ENCODE peak calls at places on chromosomes 2 and 18, in eight cellular contexts. One of them, this sample, is unnamed.

GRCh38 chr2:10225291-10226031 is 77.2 kb upstream of the HPCAL1 start:
- DNase-seq in colonic mucosa: no peak
- DNase-seq in neuronal stem cell: peak; percentile 20
- DNase-seq in GM23248: no peak
- DNase-seq in IMR-90: no peak
- DNase-seq in PC-3: no peak
- DNase-seq in H9: peak; percentile 56
- DNase-seq in mammary epithelial cell: no peak
- DNase-seq in this sample: no peak

GRCh38 chr2:61380120-61380881 is 90.6 kb downstream of the USP34 start:
- DNase-seq in mammary epithelial cell: no peak
- DNase-seq in neuronal stem cell: no peak
- DNase-seq in colonic mucosa: no peak
- DNase-seq in PC-3: no peak
- DNase-seq in H9: no peak
- DNase-seq in GM23248: no peak
- DNase-seq in IMR-90: peak; percentile 59
- DNase-seq in this sample: no peak

GRCh38 chr2:168469281-168469988 is 13.4 kb downstream of the CERS6 start:
- DNase-seq in neuronal stem cell: no peak
- DNase-seq in mammary epithelial cell: no peak
- DNase-seq in PC-3: no peak
- DNase-seq in colonic mucosa: no peak
- DNase-seq in IMR-90: no peak
- DNase-seq in H9: no peak
- DNase-seq in GM23248: no peak
- DNase-seq in this sample: peak; percentile 60

GRCh38 chr18:73577365-73577764 is 570.3 kb downstream of the FBXO15 start:
- DNase-seq in IMR-90: peak; percentile 69
- DNase-seq in mammary epithelial cell: no peak
- DNase-seq in PC-3: no peak
- DNase-seq in colonic mucosa: no peak
- DNase-seq in GM23248: peak; percentile 68
- DNase-seq in H9: no peak
- DNase-seq in neuronal stem cell: no peak
- DNase-seq in this sample: no peak

GRCh38 chr2:217573565-217573964 is 429.2 kb downstream of the TNS1 start:
- DNase-seq in PC-3: peak; percentile 64
- DNase-seq in IMR-90: peak; percentile 89
- DNase-seq in neuronal stem cell: no peak
- DNase-seq in H9: no peak
- DNase-seq in GM23248: peak; percentile 62
- DNase-seq in colonic mucosa: no peak
- DNase-seq in mammary epithelial cell: no peak
- DNase-seq in this sample: no peak

GRCh38 chr2:8851811-8852560 is 14.6 kb upstream of the KIDINS220 start:
- DNase-seq in H9: peak; percentile 43
- DNase-seq in IMR-90: no peak
- DNase-seq in GM23248: peak; percentile 76
- DNase-seq in PC-3: no peak
- DNase-seq in colonic mucosa: no peak
- DNase-seq in neuronal stem cell: no peak
- DNase-seq in mammary epithelial cell: no peak
- DNase-seq in this sample: no peak

GRCh38 chr18:14075196-14075595 is 57.0 kb downstream of the ZNF519 start:
- DNase-seq in IMR-90: no peak
- DNase-seq in neuronal stem cell: no peak
- DNase-seq in mammary epithelial cell: no peak
- DNase-seq in H9: no peak
- DNase-seq in GM23248: no peak
- DNase-seq in colonic mucosa: no peak
- DNase-seq in PC-3: peak; percentile 8
- DNase-seq in this sample: peak; percentile 56

GRCh38 chr2:239234826-239235175 is 166.0 kb downstream of the HDAC4 start:
- DNase-seq in GM23248: no peak
- DNase-seq in colonic mucosa: no peak
- DNase-seq in IMR-90: no peak
- DNase-seq in H9: no peak
- DNase-seq in mammary epithelial cell: no peak
- DNase-seq in PC-3: no peak
- DNase-seq in neuronal stem cell: no peak
- DNase-seq in this sample: no peak

GRCh38 chr2:164964744-164965143 is 9.4 kb upstream of the SLC38A11 start:
- DNase-seq in IMR-90: no peak
- DNase-seq in mammary epithelial cell: no peak
- DNase-seq in neuronal stem cell: no peak
- DNase-seq in PC-3: no peak
- DNase-seq in GM23248: no peak
- DNase-seq in H9: no peak
- DNase-seq in colonic mucosa: no peak
- DNase-seq in this sample: no peak

GRCh38 chr2:220228310-220229006 is 601.0 kb downstream of the SLC4A3 start:
- DNase-seq in neuronal stem cell: no peak
- DNase-seq in IMR-90: peak; percentile 99
- DNase-seq in colonic mucosa: no peak
- DNase-seq in PC-3: peak; percentile 96
- DNase-seq in GM23248: peak; percentile 97
- DNase-seq in H9: no peak
- DNase-seq in mammary epithelial cell: peak; percentile 91
- DNase-seq in this sample: no peak

GRCh38 chr2:160406591-160407392 is 86.8 kb downstream of the RBMS1 start:
- DNase-seq in colonic mucosa: peak; percentile 55
- DNase-seq in H9: no peak
- DNase-seq in GM23248: peak; percentile 84
- DNase-seq in neuronal stem cell: no peak
- DNase-seq in IMR-90: peak; percentile 80
- DNase-seq in mammary epithelial cell: peak; percentile 80
- DNase-seq in PC-3: peak; percentile 63
- DNase-seq in this sample: peak; percentile 74

GRCh38 chr18:50429207-50429948 is 54.5 kb downstream of the SKA1 start:
- DNase-seq in IMR-90: peak; percentile 12
- DNase-seq in PC-3: peak; percentile 38
- DNase-seq in mammary epithelial cell: no peak
- DNase-seq in H9: no peak
- DNase-seq in neuronal stem cell: no peak
- DNase-seq in GM23248: peak; percentile 47
- DNase-seq in colonic mucosa: no peak
- DNase-seq in this sample: peak; percentile 79

GRCh38 chr18:49784427-49785185 is 28.7 kb downstream of the ACAA2 start:
- DNase-seq in IMR-90: peak; percentile 18
- DNase-seq in mammary epithelial cell: no peak
- DNase-seq in PC-3: peak; percentile 23
- DNase-seq in neuronal stem cell: no peak
- DNase-seq in H9: no peak
- DNase-seq in colonic mucosa: no peak
- DNase-seq in GM23248: peak; percentile 77
- DNase-seq in this sample: no peak

GRCh38 chr2:166375736-166376487 is at the start of gene SCN9A:
- DNase-seq in H9: peak; percentile 92
- DNase-seq in colonic mucosa: peak; percentile 87
- DNase-seq in IMR-90: peak; percentile 72
- DNase-seq in GM23248: peak; percentile 85
- DNase-seq in PC-3: peak; percentile 92
- DNase-seq in mammary epithelial cell: peak; percentile 56
- DNase-seq in neuronal stem cell: peak; percentile 82
- DNase-seq in this sample: no peak

GRCh38 chr2:231800493-231801091 is 14.3 kb downstream of the COPS7B start:
- DNase-seq in PC-3: peak; percentile 39
- DNase-seq in mammary epithelial cell: no peak
- DNase-seq in GM23248: peak; percentile 69
- DNase-seq in H9: peak; percentile 48
- DNase-seq in colonic mucosa: peak; percentile 55
- DNase-seq in neuronal stem cell: peak; percentile 24
- DNase-seq in IMR-90: peak; percentile 29
- DNase-seq in this sample: peak; percentile 82

GRCh38 chr2:18435425-18436037 is 124.9 kb downstream of the RDH14 start:
- DNase-seq in PC-3: peak; percentile 82
- DNase-seq in mammary epithelial cell: peak; percentile 31
- DNase-seq in H9: no peak
- DNase-seq in IMR-90: peak; percentile 79
- DNase-seq in GM23248: peak; percentile 70
- DNase-seq in colonic mucosa: peak; percentile 42
- DNase-seq in neuronal stem cell: peak; percentile 53
- DNase-seq in this sample: peak; percentile 72

GRCh38 chr18:35193313-35193712 is 47.5 kb upstream of the ZNF397 start:
- DNase-seq in IMR-90: no peak
- DNase-seq in H9: no peak
- DNase-seq in PC-3: no peak
- DNase-seq in neuronal stem cell: no peak
- DNase-seq in mammary epithelial cell: no peak
- DNase-seq in GM23248: no peak
- DNase-seq in colonic mucosa: no peak
- DNase-seq in this sample: no peak

GRCh38 chr18:53780666-53781065 is 443.8 kb downstream of the MBD2 start:
- DNase-seq in mammary epithelial cell: no peak
- DNase-seq in neuronal stem cell: no peak
- DNase-seq in colonic mucosa: no peak
- DNase-seq in PC-3: no peak
- DNase-seq in IMR-90: no peak
- DNase-seq in GM23248: no peak
- DNase-seq in H9: no peak
- DNase-seq in this sample: no peak

GRCh38 chr18:23838233-23838632 is 149.0 kb downstream of the LAMA3 start:
- DNase-seq in GM23248: peak; percentile 36
- DNase-seq in PC-3: no peak
- DNase-seq in IMR-90: no peak
- DNase-seq in colonic mucosa: no peak
- DNase-seq in mammary epithelial cell: no peak
- DNase-seq in H9: no peak
- DNase-seq in neuronal stem cell: no peak
- DNase-seq in this sample: no peak

GRCh38 chr18:54946149-54946581 is 13.1 kb downstream of the CCDC68 start:
- DNase-seq in GM23248: peak; percentile 5
- DNase-seq in neuronal stem cell: no peak
- DNase-seq in H9: no peak
- DNase-seq in PC-3: peak; percentile 63
- DNase-seq in colonic mucosa: peak; percentile 91
- DNase-seq in IMR-90: peak; percentile 33
- DNase-seq in mammary epithelial cell: no peak
- DNase-seq in this sample: no peak

GRCh38 chr2:183927367-183928355 is 670.7 kb upstream of the ZNF804A start:
- DNase-seq in IMR-90: peak; percentile 12
- DNase-seq in PC-3: peak; percentile 82
- DNase-seq in colonic mucosa: no peak
- DNase-seq in H9: no peak
- DNase-seq in neuronal stem cell: no peak
- DNase-seq in GM23248: peak; percentile 36
- DNase-seq in mammary epithelial cell: peak; percentile 2
- DNase-seq in this sample: no peak

GRCh38 chr2:189854956-189855355 is 70.7 kb downstream of the PMS1 start:
- DNase-seq in colonic mucosa: no peak
- DNase-seq in mammary epithelial cell: no peak
- DNase-seq in GM23248: peak; percentile 63
- DNase-seq in IMR-90: peak; percentile 62
- DNase-seq in H9: no peak
- DNase-seq in neuronal stem cell: no peak
- DNase-seq in PC-3: no peak
- DNase-seq in this sample: no peak

GRCh38 chr18:5759169-5759568 is 136.2 kb downstream of the TMEM200C start:
- DNase-seq in neuronal stem cell: no peak
- DNase-seq in IMR-90: no peak
- DNase-seq in PC-3: no peak
- DNase-seq in H9: peak; percentile 46
- DNase-seq in GM23248: no peak
- DNase-seq in mammary epithelial cell: no peak
- DNase-seq in colonic mucosa: no peak
- DNase-seq in this sample: no peak

GRCh38 chr2:33443272-33443829 is 33.1 kb upstream of the RASGRP3 start:
- DNase-seq in GM23248: peak; percentile 70
- DNase-seq in PC-3: no peak
- DNase-seq in IMR-90: peak; percentile 78
- DNase-seq in mammary epithelial cell: no peak
- DNase-seq in colonic mucosa: no peak
- DNase-seq in H9: no peak
- DNase-seq in neuronal stem cell: no peak
- DNase-seq in this sample: no peak
- H3K9ac ChIP-seq in GM23248: no peak overlapping the region
- H3K9ac ChIP-seq in PC-3: no peak overlapping the region
- H3K9ac ChIP-seq in IMR-90: no peak overlapping the region
- H3K9ac ChIP-seq in mammary epithelial cell: no peak overlapping the region
- H3K9ac ChIP-seq in colonic mucosa: no peak overlapping the region
- H3K9ac ChIP-seq in H9: no peak overlapping the region
- H3K9ac ChIP-seq in neuronal stem cell: no peak overlapping the region
- H3K9ac ChIP-seq in this sample: no peak overlapping the region

GRCh38 chr2:20674309-20674965 is 7.5 kb downstream of the GDF7 start:
- DNase-seq in IMR-90: no peak
- DNase-seq in PC-3: no peak
- DNase-seq in H9: no peak
- DNase-seq in mammary epithelial cell: no peak
- DNase-seq in colonic mucosa: no peak
- DNase-seq in GM23248: no peak
- DNase-seq in neuronal stem cell: no peak
- DNase-seq in this sample: no peak
- H3K27ac ChIP-seq in IMR-90: no peak overlapping the region
- H3K27ac ChIP-seq in PC-3: no peak overlapping the region
- H3K27ac ChIP-seq in H9: no peak overlapping the region
- H3K27ac ChIP-seq in mammary epithelial cell: no peak overlapping the region
- H3K27ac ChIP-seq in colonic mucosa: no peak overlapping the region
- H3K27ac ChIP-seq in GM23248: no peak overlapping the region
- H3K27ac ChIP-seq in neuronal stem cell: no peak overlapping the region
- H3K27ac ChIP-seq in this sample: no peak overlapping the region

DNA sequence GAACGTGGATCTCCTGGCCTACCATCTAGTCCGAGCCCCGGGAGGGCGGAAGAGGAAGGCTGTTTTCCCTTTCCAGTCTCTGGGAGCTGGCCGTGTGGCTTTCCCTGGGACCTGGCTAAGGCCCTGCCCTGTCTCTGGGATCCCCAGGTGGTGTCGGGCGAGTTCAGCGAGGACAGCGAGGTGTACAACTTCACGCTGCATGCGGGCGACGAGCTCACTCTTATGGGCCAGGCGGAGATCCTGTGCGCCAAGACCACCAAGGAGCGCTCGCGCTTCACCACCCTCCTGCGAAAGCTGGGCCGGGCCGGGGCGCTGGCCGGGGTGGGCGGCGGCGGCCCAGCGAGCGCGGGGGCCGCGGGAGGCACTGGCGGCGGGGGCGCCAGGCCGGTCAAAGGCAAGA is 11.2 kb downstream of the GAREM2 start:
- DNase-seq in neuronal stem cell: no peak
- DNase-seq in IMR-90: no peak
- DNase-seq in H9: no peak
- DNase-seq in mammary epithelial cell: no peak
- DNase-seq in PC-3: no peak
- DNase-seq in colonic mucosa: no peak
- DNase-seq in GM23248: no peak
- DNase-seq in this sample: no peak
- H3K9ac ChIP-seq in neuronal stem cell: peak overlapping the region; percentile 7
- H3K9ac ChIP-seq in IMR-90: no peak overlapping the region
- H3K9ac ChIP-seq in H9: no peak overlapping the region
- H3K9ac ChIP-seq in mammary epithelial cell: no peak overlapping the region
- H3K9ac ChIP-seq in PC-3: no peak overlapping the region
- H3K9ac ChIP-seq in colonic mucosa: peak overlapping the region; percentile 69
- H3K9ac ChIP-seq in GM23248: no peak overlapping the region
- H3K9ac ChIP-seq in this sample: no peak overlapping the region

DNA sequence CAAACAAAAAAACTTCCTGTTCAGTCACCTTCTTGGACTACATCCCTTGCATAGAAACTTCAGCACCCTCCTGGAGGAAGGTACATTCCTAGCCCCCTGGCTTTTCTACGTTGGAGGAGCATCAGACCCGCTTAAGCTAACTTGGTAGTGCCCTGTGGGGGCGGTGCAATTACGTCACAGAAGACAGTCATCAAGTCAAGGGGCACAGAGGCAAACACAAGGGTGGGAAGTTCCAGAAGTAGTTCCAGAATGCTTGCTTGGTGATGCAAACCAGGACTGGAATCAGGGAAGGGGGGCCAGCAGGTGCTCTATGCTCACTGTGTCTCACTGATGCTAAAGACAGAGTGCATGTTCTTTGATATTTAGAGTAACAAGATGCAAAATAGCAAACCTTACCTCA is 15.2 kb upstream of the AGFG1 start:
- DNase-seq in colonic mucosa: no peak
- DNase-seq in PC-3: no peak
- DNase-seq in IMR-90: peak; percentile 79
- DNase-seq in GM23248: no peak
- DNase-seq in H9: no peak
- DNase-seq in mammary epithelial cell: no peak
- DNase-seq in neuronal stem cell: no peak
- DNase-seq in this sample: no peak
- H3K27ac ChIP-seq in colonic mucosa: no peak overlapping the region
- H3K27ac ChIP-seq in PC-3: no peak overlapping the region
- H3K27ac ChIP-seq in IMR-90: no peak overlapping the region
- H3K27ac ChIP-seq in GM23248: no peak overlapping the region
- H3K27ac ChIP-seq in H9: no peak overlapping the region
- H3K27ac ChIP-seq in mammary epithelial cell: no peak overlapping the region
- H3K27ac ChIP-seq in neuronal stem cell: no peak overlapping the region
- H3K27ac ChIP-seq in this sample: no peak overlapping the region

This sample was measured in Karpas-422.